ENCODE peak calls at places on chromosomes 7 and 10, in five cellular contexts. One of them, this sample, is unnamed.

GRCh38 chr7:55629051-55629677 is 56.9 kb upstream of the VOPP1 start:
- DNase-seq in Peyer's patch: no peak
- DNase-seq in sigmoid colon: no peak
- DNase-seq in GM13977: no peak
- DNase-seq in suprapubic skin: no peak
- DNase-seq in this sample: no peak

GRCh38 chr7:148107741-148108140 is 482.8 kb upstream of the C7orf33 start:
- DNase-seq in suprapubic skin: no peak
- DNase-seq in sigmoid colon: no peak
- DNase-seq in GM13977: no peak
- DNase-seq in Peyer's patch: no peak
- DNase-seq in this sample: no peak

GRCh38 chr10:131946880-131947279 is 34.8 kb downstream of the BNIP3 start:
- DNase-seq in suprapubic skin: peak
- DNase-seq in GM13977: no peak
- DNase-seq in Peyer's patch: no peak
- DNase-seq in sigmoid colon: peak
- DNase-seq in this sample: no peak

GRCh38 chr7:108156897-108157605 is 26.9 kb upstream of the LAMB4 start:
- DNase-seq in suprapubic skin: no peak
- DNase-seq in sigmoid colon: no peak
- DNase-seq in GM13977: no peak
- DNase-seq in Peyer's patch: no peak
- DNase-seq in this sample: no peak

GRCh38 chr7:1473864-1474512 is 14.7 kb upstream of the MICALL2 start:
- DNase-seq in sigmoid colon: peak
- DNase-seq in GM13977: peak
- DNase-seq in suprapubic skin: peak
- DNase-seq in Peyer's patch: peak
- DNase-seq in this sample: peak

GRCh38 chr10:50740351-50740688 is 584 bp downstream of the ASAH2B start:
- DNase-seq in Peyer's patch: peak
- DNase-seq in suprapubic skin: no peak
- DNase-seq in GM13977: no peak
- DNase-seq in sigmoid colon: no peak
- DNase-seq in this sample: peak

GRCh38 chr10:94403034-94403822 is 887 bp downstream of the TBC1D12 start:
- DNase-seq in GM13977: peak
- DNase-seq in Peyer's patch: peak
- DNase-seq in sigmoid colon: peak
- DNase-seq in suprapubic skin: peak
- DNase-seq in this sample: peak

GRCh38 chr10:59578013-59578412 is 131.6 kb downstream of the SLC16A9 start:
- DNase-seq in sigmoid colon: no peak
- DNase-seq in suprapubic skin: no peak
- DNase-seq in Peyer's patch: no peak
- DNase-seq in GM13977: peak
- DNase-seq in this sample: no peak

GRCh38 chr10:5545011-5545410 is 20.2 kb downstream of the CALML3 start:
- DNase-seq in suprapubic skin: peak
- DNase-seq in Peyer's patch: peak
- DNase-seq in GM13977: no peak
- DNase-seq in sigmoid colon: peak
- DNase-seq in this sample: no peak

GRCh38 chr7:101243786-101244384 is 996 bp downstream of the FIS1 start:
- DNase-seq in suprapubic skin: peak
- DNase-seq in sigmoid colon: no peak
- DNase-seq in GM13977: peak
- DNase-seq in Peyer's patch: peak
- DNase-seq in this sample: peak
- TF ChIP-seq CTCF in suprapubic skin: no peak
- TF ChIP-seq CTCF in sigmoid colon: peak
- TF ChIP-seq CTCF in GM13977: no peak
- TF ChIP-seq CTCF in Peyer's patch: peak
- TF ChIP-seq CTCF in this sample: peak

DNA sequence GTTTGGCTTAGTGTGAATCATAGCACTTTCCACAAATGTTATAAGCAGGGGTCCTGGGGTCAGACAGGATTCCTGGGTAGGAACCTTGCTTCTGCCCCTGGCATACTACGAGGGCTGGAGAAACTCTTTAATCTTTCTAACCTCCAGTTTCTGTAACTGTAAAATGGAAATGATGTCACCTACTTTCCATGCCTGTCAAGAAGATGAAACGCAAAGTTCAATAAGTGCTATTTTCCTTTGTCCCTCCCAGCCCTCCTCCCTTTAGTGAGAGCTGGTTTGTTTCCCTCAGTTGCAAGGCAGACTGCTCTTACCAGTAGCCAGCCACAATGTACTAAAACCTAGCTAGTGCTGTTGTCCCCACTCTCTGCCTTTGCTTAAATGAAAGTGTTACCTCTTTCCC is 117.1 kb upstream of the HPS1 start:
- DNase-seq in suprapubic skin: no peak
- DNase-seq in GM13977: no peak
- DNase-seq in sigmoid colon: no peak
- DNase-seq in Peyer's patch: no peak
- DNase-seq in this sample: no peak
- TF ChIP-seq CTCF in suprapubic skin: no peak
- TF ChIP-seq CTCF in GM13977: no peak
- TF ChIP-seq CTCF in sigmoid colon: no peak
- TF ChIP-seq CTCF in Peyer's patch: no peak
- TF ChIP-seq CTCF in this sample: no peak

GRCh38 chr10:97291357-97292096 is 910 bp downstream of the ARHGAP19 start:
- DNase-seq in GM13977: no peak
- DNase-seq in Peyer's patch: peak
- DNase-seq in suprapubic skin: no peak
- DNase-seq in sigmoid colon: no peak
- DNase-seq in this sample: no peak

GRCh38 chr10:97297556-97298222 is 5.3 kb upstream of the ARHGAP19 start:
- DNase-seq in suprapubic skin: no peak
- DNase-seq in Peyer's patch: no peak
- DNase-seq in GM13977: no peak
- DNase-seq in sigmoid colon: no peak
- DNase-seq in this sample: no peak

GRCh38 chr10:97292862-97293198 is 393 bp upstream of the ARHGAP19 start:
- DNase-seq in Peyer's patch: no peak
- DNase-seq in sigmoid colon: no peak
- DNase-seq in suprapubic skin: no peak
- DNase-seq in GM13977: no peak
- DNase-seq in this sample: no peak

GRCh38 chr10:97298223-97298571 is 5.8 kb upstream of the ARHGAP19 start:
- DNase-seq in sigmoid colon: no peak
- DNase-seq in Peyer's patch: no peak
- DNase-seq in GM13977: no peak
- DNase-seq in suprapubic skin: no peak
- DNase-seq in this sample: no peak

GRCh38 chr10:97292097-97292861 is at the start of gene ARHGAP19:
- DNase-seq in Peyer's patch: peak
- DNase-seq in GM13977: peak
- DNase-seq in suprapubic skin: peak
- DNase-seq in sigmoid colon: peak
- DNase-seq in this sample: peak
- TF ChIP-seq CTCF in Peyer's patch: no peak
- TF ChIP-seq CTCF in GM13977: peak
- TF ChIP-seq CTCF in suprapubic skin: no peak
- TF ChIP-seq CTCF in sigmoid colon: no peak
- TF ChIP-seq CTCF in this sample: no peak

GRCh38 chr7:80661729-80662128 is 23.3 kb downstream of the CD36 start:
- DNase-seq in suprapubic skin: no peak
- DNase-seq in GM13977: no peak
- DNase-seq in Peyer's patch: no peak
- DNase-seq in sigmoid colon: no peak
- DNase-seq in this sample: no peak

GRCh38 chr7:80656029-80656428 is 17.6 kb downstream of the CD36 start:
- DNase-seq in suprapubic skin: no peak
- DNase-seq in Peyer's patch: no peak
- DNase-seq in sigmoid colon: no peak
- DNase-seq in GM13977: no peak
- DNase-seq in this sample: no peak

GRCh38 chr7:80662252-80662651 is 23.8 kb downstream of the CD36 start:
- DNase-seq in sigmoid colon: no peak
- DNase-seq in suprapubic skin: no peak
- DNase-seq in Peyer's patch: no peak
- DNase-seq in GM13977: no peak
- DNase-seq in this sample: no peak

GRCh38 chr7:80660939-80661338 is 22.5 kb downstream of the CD36 start:
- DNase-seq in suprapubic skin: no peak
- DNase-seq in Peyer's patch: no peak
- DNase-seq in GM13977: no peak
- DNase-seq in sigmoid colon: no peak
- DNase-seq in this sample: no peak

DNA sequence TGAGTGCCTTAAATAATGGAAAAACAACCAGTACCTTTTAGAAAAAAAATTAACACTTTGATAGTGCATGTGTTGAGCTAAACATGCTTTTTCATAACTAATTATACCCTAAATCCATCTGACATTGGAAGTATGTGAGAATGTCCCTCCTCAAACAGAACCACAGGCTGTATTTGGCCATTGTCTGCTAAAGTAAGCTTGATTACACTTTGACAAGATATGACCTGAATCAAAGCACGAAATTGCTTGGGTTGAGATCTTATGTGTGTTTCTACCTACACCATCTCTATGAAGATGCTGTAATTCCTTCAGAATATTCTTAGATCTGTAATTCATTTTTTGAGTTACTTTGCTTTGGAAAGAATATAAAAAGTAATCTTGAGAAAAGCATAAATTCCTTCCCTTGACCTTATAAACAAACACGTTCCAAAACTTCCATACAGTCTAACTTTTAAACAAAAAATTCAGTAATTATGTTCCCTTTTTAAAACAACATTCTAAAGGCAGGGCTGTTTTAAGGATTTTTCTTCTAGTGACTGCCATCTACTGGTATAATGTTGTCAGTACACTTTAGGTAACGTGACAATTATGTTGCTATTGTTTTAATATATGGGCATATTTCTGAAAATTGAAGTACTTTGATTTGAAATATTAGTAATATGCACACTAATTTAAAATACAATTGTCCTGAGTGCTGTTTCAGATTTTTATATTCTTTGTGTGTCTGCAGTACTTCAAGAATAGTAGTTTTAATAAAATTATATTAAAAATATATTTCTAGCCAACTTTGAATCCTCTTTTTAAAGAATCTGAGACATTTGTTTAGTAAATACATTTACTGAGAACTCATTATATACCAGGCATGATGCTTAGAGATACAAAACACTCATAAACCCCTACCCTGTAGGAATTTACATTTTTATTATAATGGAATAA is 20.9 kb downstream of the CD36 start:
- DNase-seq in sigmoid colon: no peak
- DNase-seq in Peyer's patch: no peak
- DNase-seq in GM13977: peak
- DNase-seq in suprapubic skin: no peak
- DNase-seq in this sample: peak
- TF ChIP-seq CTCF in sigmoid colon: peak
- TF ChIP-seq CTCF in Peyer's patch: peak
- TF ChIP-seq CTCF in GM13977: peak
- TF ChIP-seq CTCF in suprapubic skin: peak
- TF ChIP-seq CTCF in this sample: peak

This sample was measured in GM10248.